ENCODE peak calls at places on chromosomes 7 and 10, in four cellular contexts. One of them, this sample, is unnamed.

GRCh38 chr10:17431871-17432311 is 22.5 kb downstream of the ST8SIA6 start:
- DNase-seq in HepG2: no peak
- DNase-seq in A549: no peak
- DNase-seq in endothelial cell of umbilical vein: no peak
- DNase-seq in this sample: no peak

GRCh38 chr7:75920431-75921161 is 5.6 kb downstream of the POR start:
- DNase-seq in endothelial cell of umbilical vein: no peak
- DNase-seq in HepG2: peak
- DNase-seq in A549: no peak
- DNase-seq in this sample: no peak

GRCh38 chr10:17851611-17852010 is 42.5 kb downstream of the MRC1 start:
- DNase-seq in A549: no peak
- DNase-seq in endothelial cell of umbilical vein: peak
- DNase-seq in HepG2: no peak
- DNase-seq in this sample: peak

GRCh38 chr7:23279819-23280525 is 19.2 kb upstream of the MALSU1 start:
- DNase-seq in A549: no peak
- DNase-seq in HepG2: no peak
- DNase-seq in endothelial cell of umbilical vein: no peak
- DNase-seq in this sample: no peak

GRCh38 chr10:62076872-62077271 is 175.4 kb downstream of the ARID5B start:
- DNase-seq in HepG2: peak
- DNase-seq in endothelial cell of umbilical vein: no peak
- DNase-seq in A549: peak
- DNase-seq in this sample: no peak

GRCh38 chr7:129150199-129150996 is 5.9 kb downstream of the TSPAN33 start:
- DNase-seq in HepG2: no peak
- DNase-seq in A549: no peak
- DNase-seq in endothelial cell of umbilical vein: no peak
- DNase-seq in this sample: no peak

GRCh38 chr7:148118371-148118770 is 472.2 kb upstream of the C7orf33 start:
- DNase-seq in HepG2: no peak
- DNase-seq in endothelial cell of umbilical vein: no peak
- DNase-seq in A549: no peak
- DNase-seq in this sample: no peak

GRCh38 chr7:2931034-2931415 is 86.9 kb upstream of the GNA12 start:
- DNase-seq in endothelial cell of umbilical vein: no peak
- DNase-seq in A549: no peak
- DNase-seq in HepG2: no peak
- DNase-seq in this sample: no peak

GRCh38 chr10:24568042-24568441 is 155.6 kb downstream of the ARHGAP21 start:
- DNase-seq in HepG2: no peak
- DNase-seq in A549: no peak
- DNase-seq in endothelial cell of umbilical vein: no peak
- DNase-seq in this sample: no peak

GRCh38 chr7:158235862-158236261 is 351.8 kb downstream of the PTPRN2 start:
- DNase-seq in A549: no peak
- DNase-seq in endothelial cell of umbilical vein: no peak
- DNase-seq in HepG2: no peak
- DNase-seq in this sample: no peak

GRCh38 chr10:48792687-48793096 is 108.0 kb downstream of the WDFY4 start:
- DNase-seq in HepG2: no peak
- DNase-seq in A549: no peak
- DNase-seq in endothelial cell of umbilical vein: no peak
- DNase-seq in this sample: no peak

GRCh38 chr7:158836692-158837091 is 7.4 kb upstream of the ESYT2 start:
- DNase-seq in A549: no peak
- DNase-seq in HepG2: peak
- DNase-seq in endothelial cell of umbilical vein: no peak
- DNase-seq in this sample: no peak

GRCh38 chr10:61586829-61587228 is 75.9 kb upstream of the CABCOCO1 start:
- DNase-seq in HepG2: no peak
- DNase-seq in endothelial cell of umbilical vein: no peak
- DNase-seq in A549: no peak
- DNase-seq in this sample: no peak

GRCh38 chr10:124048371-124049290 is 44.8 kb downstream of the CHST15 start:
- DNase-seq in endothelial cell of umbilical vein: no peak
- DNase-seq in HepG2: peak
- DNase-seq in A549: no peak
- DNase-seq in this sample: no peak

GRCh38 chr7:114158854-114159253 is 240.0 kb upstream of the PPP1R3A start:
- DNase-seq in A549: no peak
- DNase-seq in HepG2: no peak
- DNase-seq in endothelial cell of umbilical vein: no peak
- DNase-seq in this sample: no peak

GRCh38 chr10:91050371-91051034 is 129.6 kb upstream of the ANKRD1 start:
- DNase-seq in endothelial cell of umbilical vein: no peak
- DNase-seq in A549: no peak
- DNase-seq in HepG2: no peak
- DNase-seq in this sample: no peak

GRCh38 chr10:102408081-102408727 is 10.4 kb downstream of the PSD start:
- DNase-seq in HepG2: no peak
- DNase-seq in A549: no peak
- DNase-seq in endothelial cell of umbilical vein: no peak
- DNase-seq in this sample: no peak

GRCh38 chr7:43619213-43620012 is 36.5 kb downstream of the STK17A start:
- DNase-seq in endothelial cell of umbilical vein: no peak
- DNase-seq in HepG2: no peak
- DNase-seq in A549: no peak
- DNase-seq in this sample: no peak

GRCh38 chr10:127949831-127950230 is 42.9 kb downstream of the PTPRE start:
- DNase-seq in A549: no peak
- DNase-seq in HepG2: no peak
- DNase-seq in endothelial cell of umbilical vein: no peak
- DNase-seq in this sample: no peak

GRCh38 chr7:8389898-8390642 is 43.3 kb upstream of the NXPH1 start:
- DNase-seq in HepG2: no peak
- DNase-seq in endothelial cell of umbilical vein: no peak
- DNase-seq in A549: peak
- DNase-seq in this sample: peak

DNA sequence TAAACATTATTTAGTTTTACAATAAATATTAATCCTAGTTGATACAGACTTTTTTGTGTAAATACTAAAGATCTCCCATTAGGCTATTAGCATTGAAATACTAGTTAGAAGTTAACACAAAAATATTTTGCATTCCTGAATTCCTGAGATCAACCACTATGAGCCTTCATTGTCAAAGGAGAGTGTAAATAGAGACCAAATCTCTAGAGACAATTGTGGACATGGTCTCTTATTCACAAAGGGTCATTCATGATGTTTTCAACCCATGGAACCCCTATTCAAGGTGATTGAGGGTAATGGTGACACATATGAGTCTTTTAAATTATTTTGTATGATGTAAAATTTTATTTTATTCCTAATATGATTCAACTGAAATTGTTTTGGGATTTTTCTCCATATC is 1454.8 kb upstream of the LRRTM3 start:
- DNase-seq in HepG2: no peak
- DNase-seq in A549: no peak
- DNase-seq in endothelial cell of umbilical vein: no peak
- DNase-seq in this sample: no peak
- H3K4me3 ChIP-seq in HepG2: no peak
- H3K4me3 ChIP-seq in A549: no peak
- H3K4me3 ChIP-seq in endothelial cell of umbilical vein: no peak
- H3K4me3 ChIP-seq in this sample: no peak

GRCh38 chr10:70820976-70821750 is 5.4 kb downstream of the SGPL1 start:
- DNase-seq in A549: no peak
- DNase-seq in HepG2: no peak
- DNase-seq in endothelial cell of umbilical vein: no peak
- DNase-seq in this sample: peak
- TF ChIP-seq CTCF in A549: no peak
- TF ChIP-seq CTCF in HepG2: no peak
- TF ChIP-seq CTCF in endothelial cell of umbilical vein: no peak
- TF ChIP-seq CTCF in this sample: peak

GRCh38 chr7:92697414-92697813 is 107.2 kb upstream of the FAM133B start:
- DNase-seq in endothelial cell of umbilical vein: peak
- DNase-seq in A549: no peak
- DNase-seq in HepG2: no peak
- DNase-seq in this sample: no peak
- TF ChIP-seq MYC in endothelial cell of umbilical vein: no peak
- TF ChIP-seq MYC in A549: no peak
- TF ChIP-seq MYC in HepG2: no peak
- TF ChIP-seq MYC in this sample: no peak

GRCh38 chr7:132418840-132419239 is 157.4 kb downstream of the PLXNA4 start:
- DNase-seq in endothelial cell of umbilical vein: no peak
- DNase-seq in HepG2: no peak
- DNase-seq in A549: no peak
- DNase-seq in this sample: no peak
- H3K4me3 ChIP-seq in endothelial cell of umbilical vein: no peak
- H3K4me3 ChIP-seq in HepG2: no peak
- H3K4me3 ChIP-seq in A549: no peak
- H3K4me3 ChIP-seq in this sample: no peak

GRCh38 chr7:18317956-18318355 is 177.6 kb upstream of the HDAC9 start:
- DNase-seq in endothelial cell of umbilical vein: no peak
- DNase-seq in HepG2: no peak
- DNase-seq in A549: no peak
- DNase-seq in this sample: no peak

GRCh38 chr7:18315241-18315640 is 180.3 kb upstream of the HDAC9 start:
- DNase-seq in A549: no peak
- DNase-seq in HepG2: no peak
- DNase-seq in endothelial cell of umbilical vein: no peak
- DNase-seq in this sample: no peak

GRCh38 chr7:18320422-18320821 is 175.1 kb upstream of the HDAC9 start:
- DNase-seq in endothelial cell of umbilical vein: no peak
- DNase-seq in A549: no peak
- DNase-seq in HepG2: no peak
- DNase-seq in this sample: no peak

DNA sequence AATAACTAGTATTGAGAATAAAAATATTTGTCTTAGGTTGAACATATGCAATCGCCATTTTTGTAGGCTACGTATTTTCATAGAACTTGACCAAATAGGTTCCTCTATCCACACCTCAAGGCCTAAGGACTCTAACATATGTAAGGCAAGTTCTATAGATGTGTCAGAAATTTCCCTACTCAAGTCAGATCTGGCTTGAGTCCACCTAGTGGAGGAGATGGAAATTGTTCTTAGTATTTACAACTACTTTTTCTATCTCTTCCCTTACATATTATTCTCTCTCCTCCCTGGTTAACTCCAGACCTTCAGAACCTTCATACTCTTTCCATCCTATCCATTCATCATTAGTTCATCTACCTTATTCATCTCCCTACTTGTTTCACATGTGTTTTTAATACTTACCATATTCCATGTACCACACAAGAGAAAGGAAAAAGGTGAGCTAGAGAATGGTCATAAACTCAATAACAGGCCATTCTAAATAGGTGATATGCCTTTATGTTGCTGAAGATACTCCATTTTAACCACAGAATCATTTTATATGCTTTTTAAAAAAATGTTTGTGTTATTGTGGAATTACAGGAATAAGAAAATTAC is 174.5 kb upstream of the HDAC9 start:
- DNase-seq in endothelial cell of umbilical vein: peak
- DNase-seq in A549: peak
- DNase-seq in HepG2: peak
- DNase-seq in this sample: peak
- TF ChIP-seq CTCF in endothelial cell of umbilical vein: peak
- TF ChIP-seq CTCF in A549: peak
- TF ChIP-seq CTCF in HepG2: peak
- TF ChIP-seq CTCF in this sample: peak

This sample was measured in NB4.